ENCODE peak calls at places on chromosomes 12 and 14, in eight cellular contexts. I is RWPE1, S is A549, B is fibroblast of pulmonary artery, O is IMR-90, P is prostate gland, V is cardiac fibroblast, N is GM13976. U is an unnamed sample.

GRCh38 chr14:84228702-84229101 is 1301.2 kb upstream of the FLRT2 start:
- DNase-seq in I (no peak), B (peak), N (no peak), O (peak), P (no peak), S (no peak), V (peak), U (no peak)

GRCh38 chr12:124551268-124552144 is 15.9 kb downstream of the NCOR2 start:
- DNase-seq in S (no peak), I (peak), N (no peak), O (peak), P (peak), V (no peak), B (no peak), U (peak)

GRCh38 chr14:92280554-92281262 is 42.3 kb upstream of the SLC24A4 start:
- DNase-seq in P (no peak), I (no peak), O (no peak), S (no peak), V (no peak), N (no peak), B (no peak), U (no peak)

GRCh38 chr14:29752221-29752923 is 175.3 kb downstream of the PRKD1 start:
- DNase-seq in P (no peak), S (no peak), I (no peak), V (no peak), N (no peak), O (no peak), B (no peak), U (no peak)

GRCh38 chr14:52730708-52731111 is 744 bp downstream of the STYX start:
- DNase-seq in I (no peak), P (no peak), O (no peak), B (peak), S (no peak), V (peak), N (no peak), U (no peak)

GRCh38 chr12:96141216-96141944 is 52.8 kb upstream of the ELK3 start:
- DNase-seq in O (peak), I (no peak), N (no peak), V (peak), S (no peak), B (peak), P (no peak), U (no peak)

GRCh38 chr12:131040491-131040890 is 86.8 kb downstream of the ADGRD1 start:
- DNase-seq in I (no peak), N (no peak), O (no peak), S (no peak), B (no peak), P (no peak), V (no peak), U (no peak)

GRCh38 chr12:24895612-24896011 is 53.3 kb downstream of the BCAT1 start:
- DNase-seq in P (no peak), I (no peak), S (no peak), O (peak), N (no peak), B (no peak), V (no peak), U (no peak)

GRCh38 chr12:57199191-57199590 is 17.4 kb upstream of the NXPH4 start:
- DNase-seq in B (no peak), V (no peak), N (no peak), I (no peak), O (no peak), S (no peak), P (no peak), U (no peak)

GRCh38 chr14:36835145-36835544 is 173.5 kb downstream of the PAX9 start:
- DNase-seq in V (no peak), N (no peak), B (no peak), I (no peak), O (no peak), P (no peak), S (no peak), U (no peak)

GRCh38 chr14:77965919-77966435 is 166.1 kb downstream of the ADCK1 start:
- DNase-seq in V (peak), I (peak), O (peak), S (peak), P (no peak), N (peak), B (peak), U (peak)

GRCh38 chr12:74535536-74535935 is 2.1 kb upstream of the ATXN7L3B start:
- DNase-seq in P (no peak), I (no peak), B (no peak), S (no peak), O (no peak), N (no peak), V (no peak), U (no peak)

GRCh38 chr14:77128414-77128891 is 13.1 kb downstream of the ZDHHC22 start:
- DNase-seq in V (no peak), I (peak), S (no peak), P (no peak), O (no peak), B (peak), N (no peak), U (no peak)

GRCh38 chr12:113086249-113087164 is 30.0 kb downstream of the DTX1 start:
- DNase-seq in O (no peak), S (no peak), I (no peak), N (no peak), B (no peak), P (no peak), V (no peak), U (no peak)

GRCh38 chr14:95614335-95614734 is 71.9 kb upstream of the TCL1B start:
- DNase-seq in V (no peak), B (no peak), P (no peak), N (no peak), I (no peak), O (no peak), S (no peak), U (no peak)

GRCh38 chr12:29343022-29343799 is 37.8 kb downstream of the ERGIC2 start:
- DNase-seq in S (no peak), B (no peak), I (no peak), N (no peak), P (no peak), V (no peak), O (peak), U (no peak)

GRCh38 chr14:69039287-69039628 is 60.2 kb upstream of the ACTN1 start:
- DNase-seq in N (no peak), P (no peak), S (peak), B (peak), O (peak), I (peak), V (peak), U (no peak)

GRCh38 chr12:130776857-130777339 is 60.8 kb upstream of the RIMBP2 start:
- DNase-seq in P (no peak), V (no peak), S (no peak), O (no peak), I (no peak), N (no peak), B (no peak), U (no peak)

GRCh38 chr14:81200041-81200440 is 20.7 kb downstream of the GTF2A1 start:
- DNase-seq in P (no peak), I (no peak), O (no peak), N (no peak), S (no peak), B (no peak), V (no peak), U (no peak)

GRCh38 chr14:56202256-56202655 is 84.0 kb downstream of the PELI2 start:
- DNase-seq in P (no peak), I (no peak), S (no peak), V (no peak), B (no peak), O (no peak), N (peak), U (no peak)

GRCh38 chr12:57610553-57611115 is 601 bp upstream of the ARHGEF25 start:
- DNase-seq in B (no peak), I (no peak), N (peak), P (no peak), S (no peak), V (no peak), O (no peak), U (peak)

GRCh38 chr12:110431957-110432587 is 18.1 kb downstream of the ARPC3 start:
- DNase-seq in I (no peak), S (no peak), N (peak), O (no peak), B (no peak), P (no peak), V (no peak), U (no peak)

GRCh38 chr14:32939254-32940065 is 781 bp downstream of the NPAS3 start:
- DNase-seq in I (no peak), O (peak), S (no peak), B (peak), N (peak), P (peak), V (peak), U (peak)

GRCh38 chr14:33567003-33567735 is 383.7 kb downstream of the EGLN3 start:
- DNase-seq in P (no peak), S (no peak), N (no peak), I (no peak), V (no peak), B (no peak), O (no peak), U (no peak)

GRCh38 chr12:1791104-1791927 is 29.0 kb upstream of the LRTM2 start:
- DNase-seq in O (peak), B (peak), N (peak), P (peak), S (peak), V (peak), I (peak), U (peak)

GRCh38 chr12:95212576-95212975 is 4.7 kb downstream of the FGD6 start:
- DNase-seq in I (peak), B (peak), P (no peak), O (no peak), V (no peak), S (no peak), N (no peak), U (no peak)

DNA sequence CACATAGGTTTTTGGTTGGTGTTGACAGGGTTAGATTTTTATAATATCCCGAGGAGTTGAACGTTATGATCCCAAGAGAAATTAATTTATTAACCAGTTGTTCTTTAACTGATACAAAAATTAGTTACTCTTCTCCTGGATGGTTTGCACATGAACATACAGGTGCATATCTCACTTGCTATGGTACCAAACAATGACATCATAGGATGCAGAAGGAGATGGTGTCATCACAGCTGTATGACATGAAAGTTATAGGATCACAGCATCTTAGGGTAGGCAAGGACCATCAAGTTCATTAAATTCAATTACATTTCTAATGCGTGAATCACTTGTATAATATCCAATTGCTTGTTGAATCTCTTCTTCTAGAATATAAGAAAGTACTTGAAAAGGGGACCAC is 175.8 kb downstream of the PAH start:
- DNase-seq in O (no peak), P (no peak), B (no peak), S (no peak), V (no peak), N (no peak), I (no peak), U (no peak)
- TF ChIP-seq CTCF in O (no peak), P (no peak), B (no peak), S (no peak), V (no peak), N (no peak), I (no peak), U (no peak)

DNA sequence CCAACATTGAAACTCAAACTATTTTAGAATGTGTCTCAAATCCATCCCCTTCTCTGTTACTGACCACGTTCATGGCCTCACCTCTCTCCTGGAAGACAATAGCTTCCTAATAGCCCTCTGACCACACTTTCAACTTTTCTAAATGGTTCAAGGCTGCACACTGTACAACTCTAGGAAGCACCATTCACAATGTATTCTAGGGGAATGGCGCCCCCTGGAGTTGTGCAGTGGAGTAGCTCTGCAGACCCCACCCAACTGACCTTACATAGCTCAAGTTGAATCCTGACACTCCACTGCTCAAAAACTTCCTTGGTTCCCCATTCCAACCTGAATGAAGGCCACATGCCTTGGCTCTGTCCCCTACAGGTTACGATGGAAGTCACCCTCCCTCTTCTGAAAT is 77.6 kb downstream of the GAS2L3 start:
- DNase-seq in O (no peak), V (no peak), I (no peak), P (no peak), S (no peak), B (no peak), N (no peak), U (no peak)
- TF ChIP-seq CTCF in O (no peak), V (no peak), I (no peak), P (no peak), S (no peak), B (peak), N (no peak), U (peak)

GRCh38 chr12:41936333-41936732 is 208.3 kb downstream of the GXYLT1 start:
- DNase-seq in O (no peak), P (no peak), B (no peak), N (no peak), V (no peak), S (no peak), I (no peak), U (no peak)
- TF ChIP-seq CTCF in O (no peak), P (no peak), B (no peak), N (no peak), V (no peak), S (no peak), I (no peak), U (no peak)

GRCh38 chr12:132555686-132556085 is 54.7 kb downstream of the LRCOL1 start:
- DNase-seq in I (no peak), N (no peak), V (no peak), B (no peak), S (no peak), P (no peak), O (no peak), U (no peak)

GRCh38 chr12:132556801-132557200 is 53.6 kb downstream of the LRCOL1 start:
- DNase-seq in V (no peak), P (no peak), I (no peak), O (no peak), S (no peak), B (no peak), N (no peak), U (no peak)

GRCh38 chr12:132556216-132556615 is 54.2 kb downstream of the LRCOL1 start:
- DNase-seq in N (no peak), O (no peak), B (no peak), I (no peak), V (no peak), S (no peak), P (no peak), U (no peak)

GRCh38 chr12:132557291-132557968 is 53.0 kb downstream of the LRCOL1 start:
- DNase-seq in V (no peak), B (no peak), I (no peak), S (no peak), P (no peak), N (no peak), O (no peak), U (no peak)

DNA sequence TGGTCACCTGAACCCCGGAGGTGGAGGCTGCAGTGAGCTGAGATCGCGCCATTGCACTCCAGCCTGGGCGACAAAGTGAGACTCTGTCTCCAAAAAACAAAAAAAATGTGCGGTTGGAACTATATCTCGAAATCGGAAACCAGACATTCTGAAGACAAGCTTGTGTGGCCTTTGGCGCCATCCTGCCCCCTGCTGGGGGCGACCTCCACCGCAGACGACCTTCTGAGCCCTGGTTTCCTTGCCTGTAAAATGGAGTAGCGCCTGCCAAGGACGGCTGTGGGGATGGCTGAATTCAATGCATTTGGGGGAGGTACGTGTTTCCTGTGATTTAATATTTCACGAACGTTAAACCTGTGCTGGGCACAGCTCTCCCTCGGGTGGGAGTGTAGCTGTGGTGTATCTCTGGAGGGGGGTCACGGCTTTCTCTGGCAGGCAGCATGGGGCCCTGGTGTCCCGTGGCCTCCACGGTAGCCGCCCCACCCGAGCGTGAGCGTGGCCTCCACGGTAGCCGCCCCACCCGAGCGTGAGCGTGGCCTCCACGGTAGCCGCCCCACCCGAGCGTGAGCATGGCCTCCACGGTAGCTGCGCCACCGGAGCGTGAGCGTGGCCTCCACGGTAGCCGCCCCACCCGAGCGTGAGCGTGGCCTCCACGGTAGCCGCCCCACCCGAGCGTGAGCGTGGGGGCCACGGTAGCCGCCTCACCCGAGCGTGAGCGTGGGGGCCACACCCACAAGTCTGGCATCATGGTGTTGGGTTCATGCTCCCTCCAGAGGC is 55.3 kb downstream of the LRCOL1 start:
- DNase-seq in I (no peak), V (no peak), B (no peak), P (no peak), O (no peak), S (peak), N (no peak), U (peak)
- TF ChIP-seq CTCF in I (no peak), V (peak), B (peak), P (no peak), O (peak), S (peak), N (no peak), U (peak)